ENCODE peak calls at places on chromosomes 4 and X, in five cellular contexts. One of them, this sample, is unnamed.

GRCh38 chr4:141686929-141687328 is 50.5 kb downstream of the IL15 start:
- DNase-seq in lower leg skin: no peak
- DNase-seq in breast epithelium: no peak
- DNase-seq in suprapubic skin: no peak
- DNase-seq in GM12891: no peak
- DNase-seq in this sample: no peak

GRCh38 chr4:98530572-98530971 is 127.8 kb downstream of the TSPAN5 start:
- DNase-seq in lower leg skin: no peak
- DNase-seq in breast epithelium: no peak
- DNase-seq in suprapubic skin: no peak
- DNase-seq in GM12891: no peak
- DNase-seq in this sample: no peak

GRCh38 chr4:18611008-18611407 is 589.5 kb upstream of the LCORL start:
- DNase-seq in lower leg skin: no peak
- DNase-seq in breast epithelium: no peak
- DNase-seq in suprapubic skin: no peak
- DNase-seq in GM12891: no peak
- DNase-seq in this sample: no peak

GRCh38 chr4:64564126-64564525 is 154.9 kb upstream of the TECRL start:
- DNase-seq in lower leg skin: no peak
- DNase-seq in breast epithelium: no peak
- DNase-seq in suprapubic skin: no peak
- DNase-seq in GM12891: no peak
- DNase-seq in this sample: no peak

GRCh38 chrX:41449138-41449537 is 2.0 kb downstream of the NYX start:
- DNase-seq in lower leg skin: no peak
- DNase-seq in breast epithelium: no peak
- DNase-seq in suprapubic skin: no peak
- DNase-seq in GM12891: no peak
- DNase-seq in this sample: no peak

GRCh38 chr4:39759569-39759968 is 61.6 kb downstream of the UBE2K start:
- DNase-seq in lower leg skin: no peak
- DNase-seq in breast epithelium: no peak
- DNase-seq in suprapubic skin: no peak
- DNase-seq in GM12891: no peak
- DNase-seq in this sample: no peak

GRCh38 chrX:7168366-7168765 is 20.4 kb upstream of the PUDP start:
- DNase-seq in lower leg skin: no peak
- DNase-seq in breast epithelium: no peak
- DNase-seq in suprapubic skin: no peak
- DNase-seq in GM12891: no peak
- DNase-seq in this sample: no peak

GRCh38 chrX:16258936-16259335 is 91.7 kb downstream of the MAGEB17 start:
- DNase-seq in lower leg skin: no peak
- DNase-seq in breast epithelium: no peak
- DNase-seq in suprapubic skin: no peak
- DNase-seq in GM12891: no peak
- DNase-seq in this sample: no peak

GRCh38 chr4:85836588-85836987 is 361.6 kb downstream of the ARHGAP24 start:
- DNase-seq in lower leg skin: no peak
- DNase-seq in breast epithelium: no peak
- DNase-seq in suprapubic skin: no peak
- DNase-seq in GM12891: no peak
- DNase-seq in this sample: no peak

GRCh38 chrX:138877746-138878145 is 166.2 kb upstream of the FGF13 start:
- DNase-seq in lower leg skin: no peak
- DNase-seq in breast epithelium: no peak
- DNase-seq in suprapubic skin: no peak
- DNase-seq in GM12891: no peak
- DNase-seq in this sample: no peak

GRCh38 chrX:130415201-130415600 is 13.4 kb downstream of the RBMX2 start:
- DNase-seq in lower leg skin: no peak
- DNase-seq in breast epithelium: no peak
- DNase-seq in suprapubic skin: no peak
- DNase-seq in GM12891: no peak
- DNase-seq in this sample: no peak

GRCh38 chrX:15877380-15877779 is 22.8 kb upstream of the AP1S2 start:
- DNase-seq in lower leg skin: no peak
- DNase-seq in breast epithelium: no peak
- DNase-seq in suprapubic skin: no peak
- DNase-seq in GM12891: no peak
- DNase-seq in this sample: no peak

GRCh38 chr4:140943486-140943885 is 187.3 kb upstream of the TBC1D9 start:
- DNase-seq in lower leg skin: no peak
- DNase-seq in breast epithelium: no peak
- DNase-seq in suprapubic skin: no peak
- DNase-seq in GM12891: no peak
- DNase-seq in this sample: no peak

GRCh38 chr4:125198916-125199315 is 115.8 kb upstream of the FAT4 start:
- DNase-seq in lower leg skin: no peak
- DNase-seq in breast epithelium: no peak
- DNase-seq in suprapubic skin: no peak
- DNase-seq in GM12891: no peak
- DNase-seq in this sample: no peak

GRCh38 chr4:8414377-8414776 is 26.1 kb downstream of the ACOX3 start:
- DNase-seq in lower leg skin: no peak
- DNase-seq in breast epithelium: no peak
- DNase-seq in suprapubic skin: no peak
- DNase-seq in GM12891: no peak
- DNase-seq in this sample: no peak

GRCh38 chr4:187088070-187088799 is 364.6 kb upstream of the FAT1 start:
- DNase-seq in lower leg skin: no peak
- DNase-seq in breast epithelium: no peak
- DNase-seq in suprapubic skin: no peak
- DNase-seq in GM12891: no peak
- DNase-seq in this sample: no peak

GRCh38 chr4:172127168-172127567 is 314.0 kb downstream of the GALNTL6 start:
- DNase-seq in lower leg skin: no peak
- DNase-seq in breast epithelium: no peak
- DNase-seq in suprapubic skin: no peak
- DNase-seq in GM12891: no peak
- DNase-seq in this sample: no peak

GRCh38 chr4:121656269-121656641 is 40.5 kb downstream of the ANXA5 start:
- DNase-seq in lower leg skin: peak
- DNase-seq in breast epithelium: peak
- DNase-seq in suprapubic skin: no peak
- DNase-seq in GM12891: no peak
- DNase-seq in this sample: no peak

GRCh38 chr4:41205854-41206460 is 8.4 kb downstream of the APBB2 start:
- DNase-seq in lower leg skin: no peak
- DNase-seq in breast epithelium: no peak
- DNase-seq in suprapubic skin: no peak
- DNase-seq in GM12891: no peak
- DNase-seq in this sample: no peak

GRCh38 chr4:89056953-89057398 is at the start of gene FAM13A:
- DNase-seq in lower leg skin: peak
- DNase-seq in breast epithelium: peak
- DNase-seq in suprapubic skin: peak
- DNase-seq in GM12891: no peak
- DNase-seq in this sample: peak

GRCh38 chr4:71186566-71187398 is 152.0 kb upstream of the SLC4A4 start:
- DNase-seq in lower leg skin: no peak
- DNase-seq in breast epithelium: no peak
- DNase-seq in suprapubic skin: no peak
- DNase-seq in GM12891: peak
- DNase-seq in this sample: no peak
- TF ChIP-seq POLR2A in lower leg skin: no peak
- TF ChIP-seq POLR2A in breast epithelium: no peak
- TF ChIP-seq POLR2A in suprapubic skin: no peak
- TF ChIP-seq POLR2A in GM12891: no peak
- TF ChIP-seq POLR2A in this sample: no peak

DNA sequence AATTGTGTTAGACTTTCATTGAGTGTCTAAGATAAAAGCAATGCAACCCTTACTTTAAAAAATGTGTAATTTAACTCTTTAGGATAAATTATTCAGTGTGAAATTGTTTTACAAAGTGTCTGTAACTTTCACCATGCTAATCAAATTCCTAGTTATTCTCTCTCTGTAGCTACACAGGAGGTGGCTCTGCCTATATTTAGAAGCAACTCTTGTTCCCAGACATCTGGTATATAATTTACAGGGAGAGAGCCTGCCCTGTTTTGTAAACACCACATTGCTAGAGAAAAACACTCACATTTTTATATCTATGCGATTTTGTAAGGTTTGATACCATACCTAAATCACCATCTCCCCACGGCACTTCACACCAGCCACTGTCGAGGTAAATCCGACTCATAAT is 35.4 kb upstream of the SPATA4 start:
- DNase-seq in lower leg skin: no peak
- DNase-seq in breast epithelium: no peak
- DNase-seq in suprapubic skin: no peak
- DNase-seq in GM12891: no peak
- DNase-seq in this sample: no peak
- TF ChIP-seq POLR2A in lower leg skin: no peak
- TF ChIP-seq POLR2A in breast epithelium: no peak
- TF ChIP-seq POLR2A in suprapubic skin: no peak
- TF ChIP-seq POLR2A in GM12891: no peak
- TF ChIP-seq POLR2A in this sample: no peak

GRCh38 chrX:20362268-20363002 is 95.7 kb upstream of the RPS6KA3 start:
- DNase-seq in lower leg skin: no peak
- DNase-seq in breast epithelium: no peak
- DNase-seq in suprapubic skin: no peak
- DNase-seq in GM12891: no peak
- DNase-seq in this sample: no peak
- TF ChIP-seq POLR2A in lower leg skin: no peak
- TF ChIP-seq POLR2A in breast epithelium: no peak
- TF ChIP-seq POLR2A in suprapubic skin: no peak
- TF ChIP-seq POLR2A in GM12891: no peak
- TF ChIP-seq POLR2A in this sample: no peak

GRCh38 chr4:3384771-3385701 is 56.7 kb upstream of the HGFAC start:
- DNase-seq in lower leg skin: peak
- DNase-seq in breast epithelium: peak
- DNase-seq in suprapubic skin: no peak
- DNase-seq in GM12891: no peak
- DNase-seq in this sample: no peak
- TF ChIP-seq POLR2A in lower leg skin: no peak
- TF ChIP-seq POLR2A in breast epithelium: peak
- TF ChIP-seq POLR2A in suprapubic skin: no peak
- TF ChIP-seq POLR2A in GM12891: no peak
- TF ChIP-seq POLR2A in this sample: peak

GRCh38 chr4:48270516-48270897 is 869 bp upstream of the TEC start:
- DNase-seq in lower leg skin: no peak
- DNase-seq in breast epithelium: no peak
- DNase-seq in suprapubic skin: no peak
- DNase-seq in GM12891: no peak
- DNase-seq in this sample: no peak

GRCh38 chr4:48271048-48271452 is 1.4 kb upstream of the TEC start:
- DNase-seq in lower leg skin: no peak
- DNase-seq in breast epithelium: no peak
- DNase-seq in suprapubic skin: no peak
- DNase-seq in GM12891: no peak
- DNase-seq in this sample: no peak

GRCh38 chr4:48271626-48272025 is 2.0 kb upstream of the TEC start:
- DNase-seq in lower leg skin: no peak
- DNase-seq in breast epithelium: no peak
- DNase-seq in suprapubic skin: no peak
- DNase-seq in GM12891: no peak
- DNase-seq in this sample: no peak

GRCh38 chr4:48268956-48269860 is at the start of gene TEC:
- DNase-seq in lower leg skin: peak
- DNase-seq in breast epithelium: peak
- DNase-seq in suprapubic skin: peak
- DNase-seq in GM12891: peak
- DNase-seq in this sample: peak

DNA sequence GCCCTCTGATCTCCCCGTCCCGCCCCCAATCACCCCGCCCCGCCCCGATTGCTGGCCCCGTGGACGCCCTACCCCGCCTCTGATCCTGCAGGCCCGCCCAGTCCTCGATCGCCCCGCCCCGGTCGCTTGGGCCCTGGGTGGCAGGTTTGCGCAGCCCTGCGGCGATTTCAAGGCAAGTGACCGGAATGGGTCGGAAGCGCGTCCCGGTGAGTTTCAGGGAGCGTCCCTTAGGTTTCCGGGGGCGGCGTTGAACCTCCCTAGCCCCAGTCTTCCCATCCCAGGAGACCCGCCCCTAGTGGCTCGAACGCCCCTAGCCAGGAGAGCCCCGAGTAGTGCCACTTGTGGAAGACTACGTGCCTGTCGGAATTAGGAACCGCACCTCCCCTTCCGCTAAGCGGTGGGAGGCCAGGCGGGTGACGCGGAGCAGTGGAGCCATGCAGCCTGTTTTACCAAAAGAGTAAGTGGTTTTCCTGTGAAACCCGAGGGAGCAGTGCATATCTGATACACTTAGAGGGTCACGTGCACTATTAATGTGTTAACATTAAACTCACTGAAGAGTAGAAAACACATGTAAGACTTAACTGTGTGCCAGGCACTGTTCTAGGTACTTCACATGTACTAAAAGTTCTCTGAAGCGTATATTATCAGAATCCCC is 350 bp upstream of the TEC start:
- DNase-seq in lower leg skin: peak
- DNase-seq in breast epithelium: peak
- DNase-seq in suprapubic skin: peak
- DNase-seq in GM12891: peak
- DNase-seq in this sample: peak
- TF ChIP-seq POLR2A in lower leg skin: no peak
- TF ChIP-seq POLR2A in breast epithelium: no peak
- TF ChIP-seq POLR2A in suprapubic skin: no peak
- TF ChIP-seq POLR2A in GM12891: no peak
- TF ChIP-seq POLR2A in this sample: no peak

This sample was measured in esophagus squamous epithelium.